ENCODE peak calls at places on chromosome 3, in ten cellular contexts. B is HFFc6; I is CD4-positive, alpha-beta T cell; P is MCF 10A; W is psoas muscle; O is aorta; D is stimulated activated CD8-positive, alpha-beta memory T cell treated with anti-CD3 and anti-CD28 coated beads, Interleukin-4, amount 100 ng/mL, for 1 hour; F is testis; K is T-helper 9 cell; U is putamen. A is an unnamed sample.

GRCh38 chr3:160193644-160194192 is 31.5 kb upstream of the C3orf80 start:
- DNase-seq in B (no peak), I (no peak), P (no peak), W (no peak), O (no peak), D (no peak), F (no peak), K (no peak), U (no peak), A (no peak)

GRCh38 chr3:51382076-51382745 is 2.9 kb upstream of the MANF start:
- DNase-seq in B (no peak), I (no peak), P (no peak), W (no peak), O (no peak), D (no peak), F (no peak), K (no peak), U (no peak), A (no peak)

GRCh38 chr3:65265511-65265910 is 577.7 kb upstream of the ADAMTS9 start:
- DNase-seq in B (no peak), I (no peak), P (no peak), W (no peak), O (no peak), D (no peak), F (no peak), K (no peak), U (no peak), A (no peak)

GRCh38 chr3:112605285-112605684 is 35.7 kb downstream of the CCDC80 start:
- DNase-seq in B (peak), I (no peak), P (no peak), W (no peak), O (no peak), D (no peak), F (no peak), K (no peak), U (no peak), A (no peak)

GRCh38 chr3:102225407-102226132 is 209.2 kb upstream of the ZPLD1 start:
- DNase-seq in B (peak), I (no peak), P (peak), W (no peak), O (no peak), D (no peak), F (no peak), K (no peak), U (peak), A (no peak)

GRCh38 chr3:37132334-37132733 is 42.0 kb downstream of the LRRFIP2 start:
- DNase-seq in B (no peak), I (no peak), P (no peak), W (no peak), O (no peak), D (no peak), F (no peak), K (no peak), U (no peak), A (no peak)

GRCh38 chr3:195771651-195772300 is 40.0 kb downstream of the MUC4 start:
- DNase-seq in B (no peak), I (no peak), P (no peak), W (no peak), O (peak), D (no peak), F (no peak), K (no peak), U (no peak), A (no peak)

GRCh38 chr3:196868297-196868661 is 559 bp downstream of the SENP5 start:
- DNase-seq in B (no peak), I (no peak), P (peak), W (no peak), O (peak), D (peak), F (peak), K (peak), U (peak), A (no peak)

GRCh38 chr3:50617096-50617791 is at the start of gene MAPKAPK3:
- DNase-seq in B (no peak), I (no peak), P (peak), W (peak), O (peak), D (no peak), F (peak), K (peak), U (no peak), A (peak)

GRCh38 chr3:189260556-189261493 is 89.1 kb downstream of the TPRG1 start:
- DNase-seq in B (no peak), I (no peak), P (no peak), W (peak), O (peak), D (no peak), F (no peak), K (no peak), U (no peak), A (no peak)

GRCh38 chr3:10007126-10007782 is 19.0 kb upstream of the FANCD2 start:
- DNase-seq in B (no peak), I (no peak), P (no peak), W (peak), O (no peak), D (no peak), F (peak), K (no peak), U (no peak), A (no peak)

GRCh38 chr3:73812054-73812453 is 187.3 kb upstream of the PDZRN3 start:
- DNase-seq in B (no peak), I (no peak), P (no peak), W (no peak), O (no peak), D (no peak), F (no peak), K (no peak), U (no peak), A (no peak)

GRCh38 chr3:128845119-128845518 is 34.3 kb upstream of the ACAD9 start:
- DNase-seq in B (no peak), I (no peak), P (no peak), W (no peak), O (no peak), D (no peak), F (no peak), K (no peak), U (no peak), A (no peak)

GRCh38 chr3:88812576-88812975 is 294.8 kb upstream of the EPHA3 start:
- DNase-seq in B (no peak), I (no peak), P (no peak), W (no peak), O (no peak), D (no peak), F (no peak), K (no peak), U (no peak), A (no peak)

GRCh38 chr3:78887608-78888011 is 880.2 kb downstream of the ROBO1 start:
- DNase-seq in B (no peak), I (no peak), P (peak), W (no peak), O (no peak), D (no peak), F (no peak), K (no peak), U (no peak), A (no peak)

GRCh38 chr3:81962396-81962795 is 201.0 kb upstream of the GBE1 start:
- DNase-seq in B (no peak), I (no peak), P (no peak), W (no peak), O (no peak), D (no peak), F (no peak), K (no peak), U (no peak), A (no peak)

GRCh38 chr3:10074666-10075065 is 33.4 kb downstream of the FANCD2OS start:
- DNase-seq in B (no peak), I (no peak), P (no peak), W (no peak), O (no peak), D (no peak), F (no peak), K (no peak), U (no peak), A (no peak)

GRCh38 chr3:122271246-122271898 is 53.7 kb upstream of the CSTA start:
- DNase-seq in B (no peak), I (no peak), P (no peak), W (no peak), O (no peak), D (no peak), F (no peak), K (no peak), U (no peak), A (no peak)

GRCh38 chr3:65963787-65964707 is 74.7 kb downstream of the MAGI1 start:
- DNase-seq in B (peak), I (no peak), P (peak), W (no peak), O (no peak), D (no peak), F (no peak), K (no peak), U (no peak), A (no peak)

GRCh38 chr3:169945313-169945712 is 21.3 kb upstream of the SEC62 start:
- DNase-seq in B (no peak), I (peak), P (no peak), W (no peak), O (peak), D (no peak), F (peak), K (no peak), U (no peak), A (no peak)

GRCh38 chr3:49013738-49014660 is 4.4 kb downstream of the DALRD3 start:
- DNase-seq in B (no peak), I (no peak), P (peak), W (peak), O (no peak), D (no peak), F (peak), K (peak), U (no peak), A (peak)

GRCh38 chr3:152185287-152185686 is 83.4 kb upstream of the MBNL1 start:
- DNase-seq in B (no peak), I (no peak), P (no peak), W (no peak), O (no peak), D (no peak), F (no peak), K (no peak), U (no peak), A (no peak)

GRCh38 chr3:13700889-13701288 is 152.0 kb downstream of the FBLN2 start:
- DNase-seq in B (no peak), I (no peak), P (no peak), W (no peak), O (peak), D (no peak), F (no peak), K (no peak), U (no peak), A (no peak)

GRCh38 chr3:10702961-10703740 is 112.9 kb upstream of the SLC6A11 start:
- DNase-seq in B (no peak), I (no peak), P (no peak), W (no peak), O (no peak), D (no peak), F (peak), K (no peak), U (peak), A (no peak)

GRCh38 chr3:126208618-126209256 is 28.4 kb upstream of the ALDH1L1 start:
- DNase-seq in B (peak), I (no peak), P (peak), W (peak), O (peak), D (no peak), F (peak), K (no peak), U (peak), A (no peak)

GRCh38 chr3:157669403-157669802 is 166.2 kb upstream of the VEPH1 start:
- DNase-seq in B (no peak), I (no peak), P (peak), W (no peak), O (no peak), D (no peak), F (no peak), K (no peak), U (no peak), A (no peak)

GRCh38 chr3:140013220-140013619 is 78.2 kb downstream of the CLSTN2 start:
- DNase-seq in B (no peak), I (no peak), P (no peak), W (no peak), O (no peak), D (no peak), F (no peak), K (no peak), U (no peak), A (no peak)

A was measured in naive thymus-derived CD8-positive, alpha-beta T cell.